ENCODE peak calls at places on chromosomes 4 and X, in nine cellular contexts. J is testis, F is astrocyte, V is mesendoderm, B is lower lobe of right lung, W is psoas muscle, S is adrenal gland, H is GM12878, C is hepatocyte. T is an unnamed sample.

GRCh38 chr4:128359422-128359821 is 71.8 kb upstream of the PGRMC2 start:
- DNase-seq in J (no peak), F (no peak), V (no peak), B (no peak), W (no peak), S (no peak), H (no peak), C (no peak), T (no peak)

GRCh38 chrX:47556045-47556623 is 4.9 kb upstream of the ARAF start:
- DNase-seq in J (peak), F (peak), V (peak), B (peak), W (peak), S (peak), H (peak), C (peak), T (peak)

GRCh38 chrX:150564838-150565237 is 3.6 kb upstream of the MTM1 start:
- DNase-seq in J (no peak), F (no peak), V (no peak), B (no peak), W (no peak), S (no peak), H (no peak), C (no peak), T (no peak)

GRCh38 chrX:48897157-48897620 is 379 bp downstream of the TIMM17B start:
- DNase-seq in J (peak), F (peak), V (peak), B (peak), W (peak), S (peak), H (no peak), C (peak), T (peak)

GRCh38 chrX:55450259-55450658 is 1.7 kb upstream of the MAGEH1 start:
- DNase-seq in J (peak), F (no peak), V (peak), B (no peak), W (no peak), S (peak), H (no peak), C (peak), T (peak)

GRCh38 chr4:36024901-36025610 is 219.3 kb downstream of the ARAP2 start:
- DNase-seq in J (no peak), F (no peak), V (peak), B (no peak), W (no peak), S (no peak), H (no peak), C (no peak), T (no peak)

GRCh38 chr4:153222790-153223417 is 18.7 kb downstream of the TRIM2 start:
- DNase-seq in J (peak), F (no peak), V (peak), B (peak), W (peak), S (peak), H (no peak), C (peak), T (peak)

GRCh38 chrX:97159916-97160800 is 276.4 kb downstream of the RPA4 start:
- DNase-seq in J (no peak), F (no peak), V (peak), B (no peak), W (no peak), S (no peak), H (no peak), C (peak), T (no peak)

GRCh38 chr4:142248946-142249345 is 597.2 kb downstream of the INPP4B start:
- DNase-seq in J (no peak), F (peak), V (no peak), B (no peak), W (no peak), S (no peak), H (no peak), C (no peak), T (peak)

GRCh38 chrX:57132046-57132445 is 5.2 kb downstream of the SPIN2A start:
- DNase-seq in J (no peak), F (no peak), V (no peak), B (no peak), W (no peak), S (no peak), H (no peak), C (no peak), T (no peak)

GRCh38 chrX:57134702-57135101 is 2.5 kb downstream of the SPIN2A start:
- DNase-seq in J (no peak), F (no peak), V (no peak), B (no peak), W (no peak), S (no peak), H (no peak), C (no peak), T (no peak)

GRCh38 chrX:57138674-57139073 is 1.5 kb upstream of the SPIN2A start:
- DNase-seq in J (no peak), F (no peak), V (no peak), B (no peak), W (no peak), S (no peak), H (no peak), C (no peak), T (no peak)

GRCh38 chrX:57135287-57135686 is 1.9 kb downstream of the SPIN2A start:
- DNase-seq in J (no peak), F (no peak), V (peak), B (no peak), W (no peak), S (no peak), H (no peak), C (no peak), T (no peak)

GRCh38 chrX:57137481-57137880 is 284 bp upstream of the SPIN2A start:
- DNase-seq in J (no peak), F (no peak), V (peak), B (no peak), W (no peak), S (no peak), H (no peak), C (peak), T (peak)
- H3K4me3 ChIP-seq in J (no peak), F (peak), V (peak), B (peak), W (peak), S (peak), H (no peak), C (no peak), T (peak)

DNA sequence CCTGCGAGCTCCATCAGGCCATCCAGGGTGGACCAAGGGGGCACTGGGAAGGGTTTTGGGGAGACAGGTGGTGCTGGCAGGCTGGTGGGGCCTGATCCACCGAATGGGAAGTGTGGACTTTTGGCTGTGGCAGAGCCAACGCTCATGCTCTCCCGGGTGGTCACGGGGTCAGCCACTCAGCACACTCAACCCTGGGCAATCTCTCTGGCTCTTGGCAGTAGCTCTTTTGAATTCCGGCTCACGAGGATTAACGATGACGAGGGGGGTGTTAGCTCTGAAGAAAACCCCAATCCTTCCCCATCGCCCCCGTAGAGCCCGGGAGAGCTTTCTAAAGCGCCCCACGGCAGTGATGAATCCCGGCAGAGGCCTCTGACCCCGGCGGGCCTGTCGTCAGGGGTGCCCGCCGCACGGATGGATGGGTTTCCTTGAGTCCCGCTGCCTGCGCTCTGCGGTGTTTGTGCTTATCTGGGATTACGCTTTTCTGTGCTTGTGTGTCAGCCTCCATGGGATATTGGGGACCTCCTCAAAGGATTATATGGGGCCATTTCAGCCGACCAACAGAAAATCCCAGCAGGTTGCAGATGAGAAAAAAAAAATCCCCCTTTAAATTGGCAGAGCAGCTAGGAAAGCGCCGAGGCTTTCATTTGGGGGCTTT is 156.8 kb upstream of the PSAPL1 start:
- DNase-seq in J (no peak), F (no peak), V (no peak), B (no peak), W (no peak), S (no peak), H (no peak), C (no peak), T (no peak)
- H3K4me3 ChIP-seq in J (no peak), F (no peak), V (no peak), B (no peak), W (no peak), S (no peak), H (no peak), C (no peak), T (no peak)

GRCh38 chrX:30308263-30309138 is 689 bp downstream of the NR0B1 start:
- DNase-seq in J (peak), F (no peak), V (peak), B (peak), W (peak), S (peak), H (no peak), C (peak), T (no peak)
- H3K4me3 ChIP-seq in J (peak), F (peak), V (peak), B (no peak), W (peak), S (peak), H (no peak), C (no peak), T (no peak)

GRCh38 chr4:183987987-183988392 is 82.9 kb downstream of the STOX2 start:
- DNase-seq in J (peak), F (peak), V (peak), B (peak), W (peak), S (peak), H (no peak), C (peak), T (peak)

GRCh38 chr4:183989471-183989870 is 84.4 kb downstream of the STOX2 start:
- DNase-seq in J (no peak), F (peak), V (no peak), B (no peak), W (no peak), S (no peak), H (no peak), C (peak), T (peak)

GRCh38 chr4:183988874-183989273 is 83.8 kb downstream of the STOX2 start:
- DNase-seq in J (no peak), F (no peak), V (no peak), B (no peak), W (no peak), S (no peak), H (no peak), C (no peak), T (no peak)

GRCh38 chr4:183987529-183987946 is 82.4 kb downstream of the STOX2 start:
- DNase-seq in J (peak), F (peak), V (peak), B (peak), W (peak), S (peak), H (no peak), C (peak), T (peak)

DNA sequence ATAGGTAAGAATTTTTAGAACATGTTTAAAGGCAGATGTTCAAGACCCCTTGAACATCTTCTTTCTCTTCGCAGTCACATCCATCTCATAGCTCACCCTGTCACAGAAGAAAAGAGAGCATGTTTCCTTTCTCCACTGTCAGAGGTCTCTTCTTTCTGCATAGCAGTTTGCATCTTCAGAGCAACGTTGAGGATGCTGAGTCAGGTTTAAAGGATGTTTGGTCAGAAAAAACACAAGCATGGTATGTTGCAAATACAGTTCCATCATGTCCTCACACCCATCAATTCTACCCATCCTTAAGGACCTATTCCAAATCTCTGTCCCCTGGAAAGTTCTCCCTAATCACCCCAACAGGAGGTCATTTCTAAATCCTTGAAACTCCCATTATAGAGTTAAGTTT is 84.8 kb downstream of the STOX2 start:
- DNase-seq in J (no peak), F (no peak), V (no peak), B (no peak), W (no peak), S (no peak), H (no peak), C (no peak), T (peak)
- H3K4me3 ChIP-seq in J (no peak), F (no peak), V (no peak), B (no peak), W (no peak), S (no peak), H (no peak), C (no peak), T (no peak)

GRCh38 chr4:52094746-52095145 is 43.6 kb downstream of the SPATA18 start:
- DNase-seq in J (no peak), F (no peak), V (no peak), B (no peak), W (no peak), S (no peak), H (no peak), C (no peak), T (no peak)
- H3K4me3 ChIP-seq in J (no peak), F (no peak), V (no peak), B (no peak), W (no peak), S (no peak), H (no peak), C (no peak), T (no peak)

GRCh38 chr4:101458914-101459313 is 111.6 kb upstream of the PPP3CA start:
- DNase-seq in J (no peak), F (peak), V (peak), B (no peak), W (no peak), S (no peak), H (no peak), C (no peak), T (peak)
- H3K4me3 ChIP-seq in J (no peak), F (no peak), V (no peak), B (no peak), W (no peak), S (no peak), H (no peak), C (no peak), T (no peak)

GRCh38 chr4:147736458-147736857 is 4.6 kb downstream of the ARHGAP10 start:
- DNase-seq in J (no peak), F (peak), V (peak), B (no peak), W (no peak), S (no peak), H (no peak), C (no peak), T (peak)
- H3K4me3 ChIP-seq in J (no peak), F (peak), V (no peak), B (no peak), W (no peak), S (no peak), H (peak), C (no peak), T (no peak)

DNA sequence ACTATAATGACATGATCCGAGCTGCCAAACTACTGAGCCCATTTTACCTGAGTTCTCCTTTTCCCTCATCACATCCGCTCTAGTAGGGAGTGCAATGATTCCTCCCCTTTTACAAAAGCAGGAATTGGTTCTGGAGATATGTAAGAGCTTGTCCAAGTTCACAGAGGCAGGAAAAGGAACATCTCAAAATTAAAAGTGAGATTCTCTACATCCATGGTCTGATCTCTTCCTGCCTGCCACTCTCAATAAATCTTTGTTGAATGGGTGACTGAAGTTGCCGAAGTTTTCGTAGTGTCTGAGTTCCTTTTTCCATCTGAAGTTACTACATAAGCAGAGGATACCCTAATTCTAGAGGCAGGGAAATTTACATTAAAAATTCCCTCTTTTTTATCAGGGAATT is at the start of gene FGFBP1:
- DNase-seq in J (no peak), F (no peak), V (no peak), B (no peak), W (no peak), S (no peak), H (no peak), C (no peak), T (no peak)
- H3K4me3 ChIP-seq in J (no peak), F (no peak), V (no peak), B (no peak), W (no peak), S (no peak), H (no peak), C (no peak), T (no peak)